ENCODE peak calls at places on chromosomes 2 and 18, in nine cellular contexts. A is HCT116, H is tibial nerve, G is sigmoid colon, F is heart left ventricle, J is ovary, N is stomach, S is adrenal gland, Z is K562. Q is an unnamed sample. For H3K4me1 and H3K9me3, the result is how much of the 10 kb centered on the place peaks cover.

GRCh38 chr2:45046786-45047185 is 37.5 kb upstream of the SIX2 start:
- DNase-seq in A (no peak), H (no peak), G (no peak), F (no peak), J (no peak), N (no peak), S (no peak), Z (no peak), Q (no peak)

GRCh38 chr2:52082646-52083045 is 1050.7 kb upstream of the NRXN1 start:
- DNase-seq in A (peak), H (no peak), G (no peak), F (no peak), J (no peak), N (no peak), S (no peak), Z (no peak), Q (no peak)

GRCh38 chr2:46179037-46179621 is 118.1 kb upstream of the EPAS1 start:
- DNase-seq in A (no peak), H (peak), G (peak), F (peak), J (peak), N (peak), S (peak), Z (peak), Q (peak)

GRCh38 chr2:185628985-185629384 is 109.6 kb upstream of the FSIP2 start:
- DNase-seq in A (peak), H (no peak), G (no peak), F (no peak), J (no peak), N (no peak), S (no peak), Z (peak), Q (no peak)

GRCh38 chr2:145228506-145228905 is 708.6 kb upstream of the ZEB2 start:
- DNase-seq in A (no peak), H (peak), G (no peak), F (no peak), J (no peak), N (no peak), S (no peak), Z (no peak), Q (no peak)

GRCh38 chr2:212939777-212940531 is 211.5 kb downstream of the IKZF2 start:
- DNase-seq in A (no peak), H (no peak), G (no peak), F (no peak), J (no peak), N (peak), S (no peak), Z (no peak), Q (no peak)

GRCh38 chr2:51013060-51013746 is 18.7 kb downstream of the NRXN1 start:
- DNase-seq in A (peak), H (no peak), G (no peak), F (no peak), J (no peak), N (peak), S (no peak), Z (no peak), Q (no peak)

GRCh38 chr2:156649596-156649995 is 213.4 kb downstream of the GPD2 start:
- DNase-seq in A (no peak), H (no peak), G (no peak), F (peak), J (no peak), N (peak), S (peak), Z (no peak), Q (no peak)

GRCh38 chr18:21242141-21243040 is at the start of gene GREB1L:
- DNase-seq in A (peak), H (peak), G (no peak), F (peak), J (peak), N (peak), S (peak), Z (no peak), Q (peak)

GRCh38 chr2:191686079-191686478 is 8.1 kb downstream of the NABP1 start:
- DNase-seq in A (no peak), H (no peak), G (no peak), F (no peak), J (no peak), N (no peak), S (no peak), Z (no peak), Q (no peak)

GRCh38 chr2:46490521-46491141 is 11.3 kb downstream of the TMEM247 start:
- DNase-seq in A (no peak), H (peak), G (peak), F (peak), J (peak), N (no peak), S (peak), Z (no peak), Q (no peak)

GRCh38 chr2:19991895-19992294 is 2.0 kb upstream of the WDR35 start:
- DNase-seq in A (no peak), H (no peak), G (no peak), F (no peak), J (no peak), N (no peak), S (no peak), Z (no peak), Q (no peak)

GRCh38 chr18:36663312-36663711 is 165.5 kb downstream of the TPGS2 start:
- DNase-seq in A (no peak), H (no peak), G (no peak), F (no peak), J (no peak), N (no peak), S (no peak), Z (no peak), Q (no peak)

GRCh38 chr2:235553696-235554100 is 59.9 kb downstream of the AGAP1 start:
- DNase-seq in A (no peak), H (no peak), G (no peak), F (no peak), J (no peak), N (peak), S (no peak), Z (peak), Q (no peak)

GRCh38 chr2:48529676-48530032 is 300 bp upstream of the STON1 start:
- DNase-seq in A (no peak), H (no peak), G (peak), F (no peak), J (peak), N (no peak), S (no peak), Z (no peak), Q (no peak)

GRCh38 chr18:33914399-33914798 is 310.3 kb downstream of the NOL4 start:
- DNase-seq in A (no peak), H (no peak), G (no peak), F (no peak), J (no peak), N (no peak), S (no peak), Z (no peak), Q (no peak)

GRCh38 chr18:9673296-9674251 is 34.5 kb upstream of the RAB31 start:
- DNase-seq in A (peak), H (no peak), G (no peak), F (peak), J (no peak), N (peak), S (no peak), Z (peak), Q (peak)

GRCh38 chr18:26459884-26460283 is 88.5 kb downstream of the KCTD1 start:
- DNase-seq in A (no peak), H (no peak), G (no peak), F (no peak), J (no peak), N (no peak), S (no peak), Z (no peak), Q (no peak)

GRCh38 chr18:77067315-77068061 is 65.1 kb downstream of the MBP start:
- DNase-seq in A (peak), H (no peak), G (peak), F (no peak), J (peak), N (peak), S (no peak), Z (no peak), Q (peak)

GRCh38 chr18:35042389-35043066 is 1.3 kb downstream of the MAPRE2 start:
- DNase-seq in A (no peak), H (no peak), G (no peak), F (no peak), J (no peak), N (no peak), S (no peak), Z (no peak), Q (no peak)
- H3K4me1 ChIP-seq in A (under half), H (under half), G (under half), F (under half), J (under half), N (under half), S (half or more), Z (half or more), Q (under half)

GRCh38 chr18:48462510-48462909 is 53.3 kb upstream of the ZBTB7C start:
- DNase-seq in A (no peak), H (no peak), G (no peak), F (peak), J (no peak), N (no peak), S (no peak), Z (no peak), Q (no peak)
- TF ChIP-seq POLR2A in A (no peak), H (no peak), G (no peak), F (no peak), J (no peak), N (no peak), S (no peak), Z (no peak), Q (no peak)

GRCh38 chr2:240349133-240350005 is 86.1 kb upstream of the GPC1 start:
- DNase-seq in A (no peak), H (no peak), G (peak), F (no peak), J (no peak), N (no peak), S (no peak), Z (no peak), Q (no peak)
- H3K9me3 ChIP-seq in A (under half), H (under half), G (under half), F (under half), J (under half), N (under half), S (under half), Z (under half), Q (under half)

GRCh38 chr2:223934870-223935269 is 10.3 kb downstream of the WDFY1 start:
- DNase-seq in A (no peak), H (no peak), G (no peak), F (no peak), J (no peak), N (no peak), S (no peak), Z (no peak), Q (no peak)
- H3K4me1 ChIP-seq in A (half or more), H (under half), G (under half), F (under half), J (under half), N (half or more), S (under half), Z (under half), Q (under half)

GRCh38 chr2:64204006-64204632 is 59.9 kb upstream of the PELI1 start:
- DNase-seq in A (no peak), H (no peak), G (peak), F (peak), J (peak), N (no peak), S (no peak), Z (no peak), Q (peak)
- TF ChIP-seq POLR2A in A (no peak), H (peak), G (no peak), F (no peak), J (no peak), N (no peak), S (no peak), Z (no peak), Q (no peak)

DNA sequence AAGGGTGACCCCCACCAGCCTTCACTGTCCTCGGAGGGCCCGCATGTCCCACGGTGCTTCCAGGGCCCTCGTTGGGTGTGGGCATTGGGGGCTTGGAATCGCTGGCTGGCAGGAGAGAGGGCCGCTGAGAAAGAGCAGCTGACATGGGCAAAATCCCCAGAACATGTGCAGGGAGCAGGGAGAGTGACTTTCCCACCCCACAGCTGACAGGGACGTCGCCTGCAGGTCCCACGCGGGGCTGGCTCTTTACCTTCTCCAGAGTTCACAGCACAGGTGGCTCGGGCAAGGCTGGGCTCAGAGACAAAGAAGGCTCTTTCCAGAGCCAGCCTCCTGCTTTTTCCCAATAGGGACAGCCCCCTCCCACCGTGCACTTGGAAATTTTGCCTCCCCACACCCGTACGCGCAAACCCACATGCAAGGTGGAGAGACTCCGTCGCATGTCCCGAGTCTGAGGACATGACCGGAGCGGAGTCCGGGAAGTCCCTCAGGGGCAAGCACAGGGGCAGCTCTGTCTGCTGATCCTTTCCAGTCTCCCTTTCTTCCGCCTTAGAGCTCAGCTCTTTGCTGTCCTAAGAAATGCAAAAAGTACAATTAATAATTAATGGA is 370.2 kb upstream of the MYT1L start:
- DNase-seq in A (no peak), H (no peak), G (no peak), F (no peak), J (no peak), N (no peak), S (no peak), Z (no peak), Q (no peak)
- H3K9me3 ChIP-seq in A (under half), H (under half), G (under half), F (under half), J (under half), N (under half), S (under half), Z (under half), Q (under half)

GRCh38 chr2:218284106-218284811 is 8.0 kb downstream of the TMBIM1 start:
- DNase-seq in A (no peak), H (no peak), G (peak), F (no peak), J (no peak), N (peak), S (peak), Z (peak), Q (peak)

GRCh38 chr2:218281449-218281848 is 10.9 kb downstream of the TMBIM1 start:
- DNase-seq in A (no peak), H (no peak), G (peak), F (no peak), J (no peak), N (peak), S (peak), Z (no peak), Q (no peak)

GRCh38 chr2:218286570-218287459 is 5.5 kb downstream of the TMBIM1 start:
- DNase-seq in A (peak), H (peak), G (peak), F (peak), J (peak), N (peak), S (peak), Z (peak), Q (peak)

GRCh38 chr2:218282173-218282991 is 9.9 kb downstream of the TMBIM1 start:
- DNase-seq in A (no peak), H (no peak), G (peak), F (no peak), J (no peak), N (peak), S (no peak), Z (no peak), Q (no peak)

DNA sequence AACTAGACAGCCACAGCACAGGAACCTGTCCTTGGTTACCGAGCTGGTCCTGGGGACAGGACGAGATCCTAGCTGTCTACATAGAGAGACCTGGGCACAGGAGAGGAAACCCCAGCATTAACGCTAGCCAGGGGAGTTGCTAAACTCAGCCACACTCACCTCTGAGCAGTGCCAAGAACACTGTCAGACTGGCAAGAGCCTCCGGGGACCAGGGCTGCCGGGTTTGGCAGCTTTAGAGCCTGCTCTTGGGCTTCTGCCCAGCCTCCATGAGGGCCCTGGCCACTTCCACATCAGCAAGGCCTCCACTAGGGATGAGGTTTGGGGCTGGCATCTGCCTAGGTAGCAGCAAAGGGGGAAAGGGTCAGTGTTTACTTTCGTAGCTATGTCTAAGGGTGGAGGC is 6.7 kb downstream of the TMBIM1 start:
- DNase-seq in A (no peak), H (no peak), G (peak), F (peak), J (no peak), N (peak), S (peak), Z (no peak), Q (no peak)
- H3K4me1 ChIP-seq in A (half or more), H (under half), G (half or more), F (half or more), J (under half), N (half or more), S (half or more), Z (under half), Q (under half)

DNA sequence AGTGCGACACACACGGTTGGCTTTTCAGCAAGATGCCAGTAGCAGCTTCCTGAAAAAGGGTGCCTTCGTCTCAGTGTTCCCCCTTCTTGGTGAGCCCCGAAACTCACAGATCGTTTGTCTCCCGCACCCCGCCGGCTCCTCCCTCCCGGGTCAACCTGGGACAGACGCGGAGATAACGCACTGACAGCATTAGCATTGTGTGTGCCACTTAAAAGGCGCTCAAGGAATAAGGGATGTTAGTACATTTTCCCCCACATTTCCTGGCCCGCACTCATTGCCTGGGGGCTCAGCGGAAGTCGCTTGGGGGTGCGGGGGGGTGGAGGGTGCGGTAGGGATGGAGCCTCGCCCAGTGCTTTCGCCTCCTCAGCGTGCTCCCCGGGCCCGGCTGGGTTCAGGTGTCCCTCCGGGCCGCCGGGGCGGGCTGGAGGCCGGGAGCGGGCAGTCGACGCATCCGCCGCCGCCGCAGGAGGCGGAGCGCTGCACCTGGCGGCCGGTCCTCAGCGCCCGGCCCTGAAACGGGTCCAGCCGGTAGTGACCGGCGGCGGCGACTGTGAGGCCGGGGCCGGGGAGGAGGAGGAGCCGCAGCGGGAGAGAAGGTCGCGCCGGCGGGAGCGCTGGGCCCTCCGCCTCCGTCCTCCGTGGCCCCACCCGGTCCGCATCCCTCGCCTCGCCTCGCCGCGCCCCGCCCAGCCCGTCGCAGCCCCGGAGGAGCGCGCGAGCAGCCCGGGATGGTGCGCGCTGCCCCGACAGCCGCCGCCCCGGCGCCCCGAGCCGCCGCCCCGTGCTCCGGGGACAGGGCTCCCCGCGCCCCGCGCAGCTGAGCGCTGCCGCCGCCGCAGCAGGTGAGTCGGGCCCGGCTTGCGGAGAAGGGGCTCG is at the start of gene MFSD6:
- DNase-seq in A (no peak), H (peak), G (peak), F (peak), J (peak), N (peak), S (peak), Z (peak), Q (peak)
- TF ChIP-seq POLR2A in A (no peak), H (peak), G (no peak), F (no peak), J (no peak), N (no peak), S (peak), Z (no peak), Q (peak)

Q was measured in Peyer's patch.